ENCODE peak calls at places on chromosomes 16 and 17, in five cellular contexts. R is breast epithelium; V is endodermal cell; J is ovary; X is CD8-positive, alpha-beta T cell. Y is an unnamed sample. For H3K36me3, the result is how much of the 10 kb centered on the place peaks cover.

GRCh38 chr17:66724581-66725341 is 110.2 kb upstream of the CACNG5 start:
- DNase-seq in R (no peak), V (no peak), J (no peak), X (no peak), Y (no peak)

GRCh38 chr16:51155901-51156810 is 5.1 kb upstream of the SALL1 start:
- DNase-seq in R (no peak), V (peak), J (peak), X (no peak), Y (no peak)

GRCh38 chr16:87114832-87115231 is 202.4 kb downstream of the C16orf95 start:
- DNase-seq in R (no peak), V (peak), J (no peak), X (no peak), Y (no peak)

GRCh38 chr16:21703589-21704174 is 39.9 kb downstream of the OTOA start:
- DNase-seq in R (no peak), V (no peak), J (no peak), X (no peak), Y (no peak)

GRCh38 chr16:85715169-85716015 is 26.6 kb upstream of the GINS2 start:
- DNase-seq in R (peak), V (no peak), J (no peak), X (no peak), Y (no peak)

GRCh38 chr17:82231562-82232321 is 2.9 kb downstream of the SLC16A3 start:
- DNase-seq in R (peak), V (peak), J (peak), X (no peak), Y (peak)

GRCh38 chr17:43832168-43832975 is 574 bp downstream of the MPP3 start:
- DNase-seq in R (no peak), V (peak), J (peak), X (no peak), Y (peak)

GRCh38 chr17:44333371-44333770 is 8.7 kb upstream of the SLC25A39 start:
- DNase-seq in R (no peak), V (no peak), J (no peak), X (no peak), Y (no peak)

GRCh38 chr16:68496689-68497088 is 42.4 kb upstream of the ZFP90 start:
- DNase-seq in R (peak), V (no peak), J (no peak), X (no peak), Y (no peak)

GRCh38 chr17:28812980-28813377 is 29.6 kb downstream of the FAM222B start:
- DNase-seq in R (no peak), V (no peak), J (no peak), X (no peak), Y (no peak)

GRCh38 chr17:17781591-17782424 is 55.0 kb downstream of the SREBF1 start:
- DNase-seq in R (peak), V (peak), J (peak), X (no peak), Y (peak)

GRCh38 chr16:51306116-51306515 is 155.0 kb upstream of the SALL1 start:
- DNase-seq in R (no peak), V (no peak), J (no peak), X (no peak), Y (no peak)

GRCh38 chr16:67946966-67947558 is 3.1 kb upstream of the LCAT start:
- DNase-seq in R (no peak), V (no peak), J (peak), X (no peak), Y (no peak)

GRCh38 chr16:19583665-19584300 is 28.3 kb downstream of the VPS35L start:
- DNase-seq in R (no peak), V (peak), J (no peak), X (no peak), Y (no peak)

GRCh38 chr16:568401-569258 is 1.1 kb upstream of the PIGQ start:
- DNase-seq in R (no peak), V (no peak), J (no peak), X (no peak), Y (no peak)

GRCh38 chr16:15649727-15650018 is 372 bp upstream of the NDE1 start:
- DNase-seq in R (no peak), V (no peak), J (no peak), X (no peak), Y (no peak)

GRCh38 chr17:41522301-41523224 is 3.9 kb upstream of the KRT15 start:
- DNase-seq in R (peak), V (no peak), J (no peak), X (no peak), Y (no peak)

DNA sequence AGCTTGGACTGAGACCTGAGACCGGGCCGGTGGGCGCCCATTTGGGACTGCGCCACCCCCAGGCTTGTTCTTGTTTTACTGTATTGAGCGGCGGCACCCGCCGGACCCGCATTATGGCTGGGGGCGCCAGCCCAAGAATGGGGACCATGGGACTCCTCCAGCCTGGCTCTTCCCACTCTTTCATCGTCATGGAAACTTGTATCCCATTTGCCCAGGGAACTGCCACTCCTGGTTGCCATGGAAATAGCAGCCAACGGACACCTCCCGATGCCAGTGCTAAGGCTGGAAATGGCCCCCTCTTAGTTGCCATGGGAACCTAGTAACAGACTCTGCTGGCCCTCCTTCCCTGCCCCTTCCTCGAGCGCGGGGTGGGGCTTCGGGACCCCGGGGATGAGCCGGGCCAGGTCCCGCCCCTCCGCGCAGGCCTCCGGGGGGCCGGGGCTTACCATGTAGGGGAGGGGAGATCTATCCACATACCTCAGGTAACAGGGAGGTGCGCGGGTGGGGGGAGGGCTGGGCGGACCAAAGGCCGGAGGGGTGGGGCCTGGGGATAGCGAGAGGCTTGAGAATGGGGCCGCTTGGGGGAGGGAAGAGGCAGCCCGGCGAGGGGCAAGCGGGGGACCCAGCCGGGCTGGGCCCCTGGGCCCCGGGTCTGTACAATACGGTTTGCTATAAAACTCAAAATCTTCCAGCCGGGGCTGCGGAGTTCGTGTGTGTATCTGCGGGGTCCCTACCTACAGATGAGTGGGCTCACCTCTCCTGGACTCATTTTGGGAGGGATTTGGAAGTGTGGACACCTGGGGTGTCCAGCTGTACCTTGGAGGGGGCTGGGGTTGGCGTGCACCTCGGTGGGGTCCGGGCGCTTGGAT is 547 bp upstream of the ORAI3 start:
- DNase-seq in R (peak), V (peak), J (peak), X (no peak), Y (peak)
- TF ChIP-seq CTCF in R (no peak), V (peak), J (no peak), X (no peak), Y (no peak)

GRCh38 chr16:71738820-71739219 is 14.3 kb upstream of the PHLPP2 start:
- DNase-seq in R (no peak), V (no peak), J (no peak), X (no peak), Y (no peak)
- H3K36me3 ChIP-seq in R (under half), V (half or more), J (under half), X (under half), Y (half or more)

GRCh38 chr17:2089021-2089422 is 34.1 kb downstream of the HIC1 start:
- DNase-seq in R (no peak), V (no peak), J (no peak), X (no peak), Y (no peak)
- H3K27ac ChIP-seq in R (peak), V (no peak), J (peak), X (peak), Y (peak)

DNA sequence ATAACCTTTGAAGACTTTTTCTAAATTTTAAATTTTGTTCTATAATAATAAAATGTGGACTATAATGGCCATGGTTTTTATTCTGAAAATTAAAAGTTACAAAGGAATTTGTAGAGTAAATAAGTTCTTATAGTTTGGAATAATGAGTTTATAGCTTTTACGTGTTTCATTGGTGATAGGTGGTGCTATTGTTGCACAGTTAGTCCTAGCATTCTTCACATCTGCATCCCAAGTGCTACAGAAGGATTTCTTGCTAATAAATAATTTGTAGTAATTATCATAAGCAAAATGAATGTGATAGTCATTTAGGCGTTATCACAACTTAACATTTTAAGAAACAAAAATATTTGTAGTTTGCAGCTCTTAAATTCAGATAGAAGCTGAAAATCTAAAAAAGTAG is 67.9 kb downstream of the BCAS3 start:
- DNase-seq in R (no peak), V (no peak), J (no peak), X (no peak), Y (no peak)
- TF ChIP-seq CTCF in R (no peak), V (no peak), J (no peak), X (no peak), Y (no peak)

GRCh38 chr17:59651346-59651745 is 31.7 kb downstream of the CLTC start:
- DNase-seq in R (no peak), V (no peak), J (no peak), X (no peak), Y (no peak)
- H3K36me3 ChIP-seq in R (under half), V (half or more), J (under half), X (under half), Y (half or more)

GRCh38 chr17:1423456-1424135 is 23.6 kb upstream of the YWHAE start:
- DNase-seq in R (no peak), V (no peak), J (no peak), X (no peak), Y (peak)
- H3K27ac ChIP-seq in R (no peak), V (no peak), J (no peak), X (no peak), Y (peak)